ENCODE peak calls at places on chromosomes 11 and 22, in four cellular contexts. D is K562, C is GM12878, I is HepG2. G is an unnamed sample.
A peak's percentile ranks its signal among the peaks of the same experiment; 100 is the strongest.

GRCh38 chr11:409600-410471 is 5.0 kb downstream of the SIGIRR start:
- DNase-seq in D (no peak), C (no peak), I (peak; percentile 64), G (no peak)

GRCh38 chr22:26852176-26852575 is 194.8 kb downstream of the MIAT start:
- DNase-seq in D (peak; percentile 39), C (no peak), I (no peak), G (no peak)

GRCh38 chr11:31059529-31059928 is 310.0 kb downstream of the DCDC1 start:
- DNase-seq in D (no peak), C (no peak), I (peak; percentile 56), G (no peak)

GRCh38 chr11:66268953-66269906 is 791 bp downstream of the RAB1B start:
- DNase-seq in D (peak; percentile 69), C (no peak), I (peak; percentile 58), G (peak; percentile 38)

GRCh38 chr11:9250139-9250582 is 15.0 kb downstream of the DENND5A start:
- DNase-seq in D (no peak), C (peak; percentile 77), I (no peak), G (no peak)

GRCh38 chr11:29093416-29093815 is 923.4 kb downstream of the KCNA4 start:
- DNase-seq in D (no peak), C (no peak), I (peak; percentile 2), G (no peak)

GRCh38 chr11:59818572-59818971 is 8.0 kb upstream of the MRPL16 start:
- DNase-seq in D (no peak), C (no peak), I (no peak), G (no peak)

GRCh38 chr11:131796541-131796940 is 426.1 kb downstream of the NTM start:
- DNase-seq in D (no peak), C (no peak), I (no peak), G (no peak)

GRCh38 chr11:64881476-64881875 is 3.1 kb upstream of the EHD1 start:
- DNase-seq in D (no peak), C (no peak), I (no peak), G (no peak)

GRCh38 chr22:43860831-43861230 is 1.5 kb downstream of the SULT4A1 start:
- DNase-seq in D (no peak), C (no peak), I (no peak), G (no peak)

GRCh38 chr11:8906629-8907028 is 4.4 kb upstream of the AKIP1 start:
- DNase-seq in D (no peak), C (no peak), I (no peak), G (no peak)

GRCh38 chr22:39173050-39173706 is 20.7 kb upstream of the CBX7 start:
- DNase-seq in D (no peak), C (no peak), I (no peak), G (no peak)

GRCh38 chr11:11217555-11218286 is 135.3 kb downstream of the CSNK2A3 start:
- DNase-seq in D (no peak), C (no peak), I (no peak), G (no peak)

GRCh38 chr11:32052218-32052617 is 38.7 kb upstream of the RCN1 start:
- DNase-seq in D (peak; percentile 69), C (no peak), I (peak; percentile 18), G (peak; percentile 73)

GRCh38 chr11:88384678-88385015 is 47.1 kb upstream of the CTSC start:
- DNase-seq in D (no peak), C (no peak), I (no peak), G (no peak)

GRCh38 chr11:27319065-27319464 is 44.0 kb downstream of the CCDC34 start:
- DNase-seq in D (no peak), C (peak; percentile 42), I (peak; percentile 48), G (no peak)

GRCh38 chr11:106986261-106986660 is 32.0 kb downstream of the GUCY1A2 start:
- DNase-seq in D (no peak), C (no peak), I (no peak), G (peak; percentile 11)

GRCh38 chr11:14500181-14500651 is 605 bp upstream of the COPB1 start:
- DNase-seq in D (no peak), C (peak; percentile 30), I (peak; percentile 39), G (peak; percentile 31)

GRCh38 chr22:32204211-32204855 is 540 bp downstream of the RFPL2 start:
- DNase-seq in D (no peak), C (no peak), I (peak; percentile 9), G (peak; percentile 55)

DNA sequence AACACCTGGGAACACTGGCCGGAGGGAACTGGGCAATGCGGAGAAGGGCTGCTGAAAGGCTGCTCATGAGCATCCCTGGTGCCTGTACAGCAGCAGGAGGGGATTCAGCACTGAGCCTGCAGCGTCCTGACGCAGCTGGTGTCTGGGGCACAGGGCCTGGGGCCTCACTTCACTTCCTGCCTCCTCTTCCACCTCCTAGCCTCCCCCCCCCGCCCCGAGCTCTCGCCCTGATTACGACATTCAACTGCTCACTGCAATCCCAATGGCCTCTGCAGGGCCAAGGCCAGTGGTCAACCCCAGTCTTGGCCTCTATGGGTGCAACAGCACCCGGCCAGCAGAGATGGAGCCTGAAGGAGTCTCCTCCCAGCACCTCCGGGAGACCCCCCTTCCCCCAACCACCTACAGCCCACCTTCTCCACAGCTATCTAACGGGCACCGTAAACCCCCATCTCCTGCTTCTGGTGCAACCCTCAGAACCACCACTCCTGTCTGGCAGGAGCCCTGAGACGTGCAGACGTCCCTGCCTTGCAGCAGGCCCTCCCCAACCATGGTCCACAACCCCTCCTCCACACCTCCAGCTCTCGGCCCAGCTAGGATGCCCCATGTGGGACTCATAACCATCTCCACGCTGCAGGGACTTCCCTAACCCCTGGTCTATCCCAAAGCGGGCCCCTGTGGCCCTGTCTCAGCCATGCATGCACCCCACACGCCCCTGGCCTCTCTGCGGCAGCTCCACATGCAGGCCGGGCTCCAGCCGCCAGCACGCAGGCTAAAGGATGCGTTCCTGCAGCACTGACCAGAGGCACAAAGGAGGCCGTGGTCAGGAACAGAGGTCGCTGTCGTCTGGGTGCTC is 38.2 kb downstream of the BRD1 start:
- DNase-seq in D (no peak), C (no peak), I (peak; percentile 10), G (no peak)
- TF ChIP-seq FOXK2 in D (no peak), C (no peak), I (no peak), G (no peak)

GRCh38 chr11:69156218-69156639 is 494 bp downstream of the SMIM38 start:
- DNase-seq in D (no peak), C (no peak), I (no peak), G (no peak)

GRCh38 chr11:69157822-69158231 is 2.1 kb downstream of the SMIM38 start:
- DNase-seq in D (no peak), C (no peak), I (no peak), G (no peak)

GRCh38 chr11:69156673-69157155 is 979 bp downstream of the SMIM38 start:
- DNase-seq in D (no peak), C (no peak), I (peak; percentile 69), G (no peak)

GRCh38 chr11:69158301-69159152 is 2.8 kb downstream of the SMIM38 start:
- DNase-seq in D (no peak), C (no peak), I (no peak), G (no peak)

DNA sequence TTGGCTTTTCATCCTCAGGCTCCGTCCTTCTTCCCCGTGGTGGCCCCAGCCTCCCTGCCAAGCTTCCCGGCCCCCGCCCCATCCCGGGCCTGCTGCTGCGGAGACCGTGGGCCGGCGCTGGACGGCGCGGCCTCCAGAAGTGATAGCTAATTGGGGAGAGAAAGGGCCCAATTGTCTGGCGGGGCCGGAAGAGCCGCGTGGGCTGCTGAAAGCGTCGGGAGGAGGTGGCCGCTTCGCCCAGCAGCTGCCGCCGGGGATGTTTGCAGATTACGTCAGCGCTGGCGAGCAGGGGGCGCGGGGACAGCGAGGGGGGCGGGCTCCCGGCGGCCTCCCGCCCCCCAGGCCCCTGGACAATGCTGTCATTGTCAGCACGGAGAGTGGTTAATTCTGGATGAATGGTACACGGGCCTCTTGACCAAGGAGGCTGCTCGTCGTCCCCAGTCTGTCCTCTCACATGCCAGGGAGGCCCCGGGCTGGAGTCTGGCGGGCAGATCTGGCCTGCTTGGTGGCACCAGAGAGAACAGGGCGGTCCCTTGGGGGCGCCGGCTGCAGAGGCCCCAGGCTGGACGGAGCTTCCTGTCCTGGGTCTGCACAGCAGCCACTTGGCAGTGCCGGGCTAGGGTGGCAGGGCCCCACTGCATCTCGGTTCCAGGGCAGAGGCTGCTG is 1.6 kb downstream of the SMIM38 start:
- DNase-seq in D (peak; percentile 50), C (no peak), I (peak; percentile 91), G (no peak)
- TF ChIP-seq FOXK2 in D (no peak), C (no peak), I (no peak), G (no peak)

GRCh38 chr11:84452211-84452610 is 1166.0 kb upstream of the CCDC90B start:
- DNase-seq in D (no peak), C (no peak), I (no peak), G (no peak)
- TF ChIP-seq FOXK2 in D (no peak), C (no peak), I (no peak), G (no peak)

GRCh38 chr11:75867778-75868374 is 52.9 kb downstream of the UVRAG start:
- DNase-seq in D (peak; percentile 54), C (peak; percentile 24), I (peak; percentile 43), G (peak; percentile 35)
- TF ChIP-seq FOXK2 in D (no peak), C (no peak), I (no peak), G (no peak)